ENCODE peak calls at places on chromosomes 12 and 14, in seven cellular contexts. T is tibial artery, W is aorta, G is RWPE2, S is pancreas, M is breast epithelium, N is body of pancreas. L is an unnamed sample.

GRCh38 chr12:117521327-117521726 is 159.9 kb upstream of the NOS1 start:
- DNase-seq in S (no peak), G (no peak), W (no peak), N (no peak), M (no peak), T (no peak), L (no peak)

GRCh38 chr12:93460882-93461281 is 6.4 kb upstream of the MRPL42 start:
- DNase-seq in W (no peak), M (no peak), G (no peak), T (no peak), S (no peak), N (no peak), L (no peak)

GRCh38 chr12:128266559-128267245 is at the start of gene TMEM132C:
- DNase-seq in M (no peak), S (no peak), W (no peak), G (no peak), T (no peak), N (no peak), L (no peak)

GRCh38 chr12:7128681-7129593 is at the start of gene RBP5:
- DNase-seq in G (no peak), M (no peak), W (no peak), N (peak; percentile 10), S (no peak), T (no peak), L (no peak)

GRCh38 chr12:54287316-54288157 is 7.0 kb downstream of the HNRNPA1 start:
- DNase-seq in T (no peak), S (no peak), G (no peak), W (peak; percentile 20), N (no peak), M (no peak), L (no peak)

GRCh38 chr14:21822109-21822508 is 148.5 kb upstream of the OR4E1 start:
- DNase-seq in T (no peak), G (no peak), M (no peak), S (no peak), N (no peak), W (no peak), L (no peak)

GRCh38 chr12:113875681-113876080 is 90.4 kb downstream of the RBM19 start:
- DNase-seq in G (no peak), T (no peak), S (no peak), N (no peak), W (no peak), M (no peak), L (no peak)

GRCh38 chr12:109497675-109498074 is 20.2 kb downstream of the UBE3B start:
- DNase-seq in G (peak; percentile 80), W (no peak), T (no peak), N (no peak), S (no peak), M (no peak), L (no peak)

GRCh38 chr14:63269561-63270225 is 49.0 kb downstream of the GPHB5 start:
- DNase-seq in N (no peak), M (no peak), W (no peak), S (no peak), T (no peak), G (no peak), L (no peak)

GRCh38 chr12:50924439-50925341 is 27.7 kb upstream of the HIGD1C start:
- DNase-seq in T (peak; percentile 98), S (peak; percentile 94), W (peak; percentile 92), G (no peak), N (peak; percentile 96), M (peak; percentile 90), L (peak; percentile 42)

GRCh38 chr12:51976376-51977160 is 25.1 kb downstream of the ACVR1B start:
- DNase-seq in T (no peak), M (no peak), S (no peak), N (no peak), W (no peak), G (no peak), L (no peak)

GRCh38 chr14:35341454-35342159 is 49.4 kb downstream of the PSMA6 start:
- DNase-seq in G (peak; percentile 94), S (peak; percentile 98), N (peak; percentile 100), W (peak; percentile 98), T (peak; percentile 99), M (peak; percentile 97), L (peak; percentile 56)

GRCh38 chr14:64324461-64325255 is 30.5 kb upstream of the ESR2 start:
- DNase-seq in T (no peak), N (no peak), M (no peak), S (no peak), W (no peak), G (no peak), L (no peak)

GRCh38 chr14:33555710-33556350 is 395.0 kb downstream of the EGLN3 start:
- DNase-seq in S (no peak), W (no peak), N (no peak), T (no peak), G (no peak), M (no peak), L (no peak)

GRCh38 chr14:29805415-29806123 is 122.1 kb downstream of the PRKD1 start:
- DNase-seq in W (peak; percentile 86), G (peak; percentile 38), M (no peak), N (peak; percentile 73), S (peak; percentile 68), T (peak; percentile 73), L (no peak)

GRCh38 chr14:103122578-103123127 is 608 bp upstream of the TNFAIP2 start:
- DNase-seq in S (no peak), W (no peak), T (no peak), G (no peak), N (peak; percentile 25), M (no peak), L (no peak)

GRCh38 chr14:96089401-96089800 is 50.2 kb downstream of the C14orf132 start:
- DNase-seq in T (no peak), G (peak; percentile 32), W (peak; percentile 30), S (no peak), M (no peak), N (no peak), L (no peak)

GRCh38 chr14:96092936-96093335 is 53.8 kb downstream of the C14orf132 start:
- DNase-seq in M (no peak), G (peak; percentile 9), W (peak; percentile 22), S (no peak), N (no peak), T (peak; percentile 9), L (no peak)

GRCh38 chr14:96091941-96092411 is 52.8 kb downstream of the C14orf132 start:
- DNase-seq in W (peak; percentile 80), S (no peak), G (peak; percentile 34), M (no peak), N (no peak), T (peak; percentile 11), L (no peak)

GRCh38 chr14:96090441-96091148 is 51.4 kb downstream of the C14orf132 start:
- DNase-seq in S (no peak), N (peak; percentile 66), G (peak; percentile 41), W (peak; percentile 80), M (no peak), T (peak; percentile 48), L (no peak)

GRCh38 chr14:96091149-96091693 is 52.1 kb downstream of the C14orf132 start:
- DNase-seq in G (peak; percentile 58), T (peak; percentile 19), N (no peak), M (no peak), S (no peak), W (peak; percentile 73), L (no peak)
- H3K4me1 ChIP-seq in G (peaks cover 19% of the 10 kb centered on the region), T (no peaks in the 10 kb centered on the region), N (peaks cover 6% of the 10 kb centered on the region), M (no peaks in the 10 kb centered on the region), S (no peaks in the 10 kb centered on the region), W (no peaks in the 10 kb centered on the region), L (peaks cover 10% of the 10 kb centered on the region)

DNA sequence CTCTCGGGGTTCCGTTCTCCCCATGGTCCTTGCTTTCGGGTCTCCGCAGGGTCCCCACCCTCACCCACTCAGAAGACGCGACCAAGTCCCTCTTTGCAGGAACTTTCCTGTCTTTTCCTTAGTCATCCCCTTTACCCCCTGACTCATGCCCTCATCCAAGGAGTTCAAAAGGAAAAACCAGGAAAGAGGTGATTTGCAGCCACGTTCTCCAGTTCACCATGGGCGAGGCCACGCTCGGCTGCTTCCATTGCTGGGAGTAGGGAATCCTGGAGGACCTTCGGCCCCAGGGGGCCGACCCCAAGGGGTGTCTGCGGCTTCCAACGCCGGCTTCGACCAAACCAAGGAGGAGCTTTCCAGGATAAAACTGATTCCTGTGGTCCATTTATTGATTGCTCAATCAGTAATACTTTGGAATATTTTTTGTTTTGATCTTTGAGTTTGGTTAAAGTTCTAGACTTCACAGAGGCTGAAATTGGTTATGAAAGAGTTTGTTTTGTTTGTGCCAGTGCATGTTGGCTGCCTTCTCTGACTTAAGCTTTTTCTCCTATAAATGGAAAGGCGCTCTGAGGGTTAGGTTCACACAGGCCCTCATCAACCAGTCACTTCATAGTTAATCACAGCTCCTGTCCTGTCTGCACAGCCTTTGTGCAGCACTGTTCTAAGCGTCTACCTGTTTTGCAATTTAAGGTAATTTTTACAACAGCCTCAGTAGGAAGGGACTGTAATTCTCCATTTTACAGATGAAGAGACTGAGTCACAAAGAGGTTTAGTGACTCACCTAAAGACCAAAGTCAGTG is 827 bp downstream of the ALDH2 start:
- DNase-seq in M (no peak), T (no peak), S (no peak), N (no peak), G (no peak), W (peak; percentile 79), L (no peak)
- H3K27ac ChIP-seq in M (peak overlapping the region; percentile 88), T (peak overlapping the region; percentile 86), S (peak overlapping the region; percentile 80), N (peak overlapping the region; percentile 87), G (peak overlapping the region; percentile 32), W (peak overlapping the region; percentile 34), L (peak overlapping the region; percentile 82)

GRCh38 chr12:5022465-5023061 is 21.1 kb upstream of the KCNA5 start:
- DNase-seq in M (peak; percentile 24), S (no peak), G (no peak), W (peak; percentile 81), T (no peak), N (peak; percentile 52), L (no peak)

GRCh38 chr12:5023842-5024241 is 19.8 kb upstream of the KCNA5 start:
- DNase-seq in M (no peak), N (no peak), W (no peak), S (no peak), G (no peak), T (no peak), L (no peak)

GRCh38 chr12:5027436-5027835 is 16.2 kb upstream of the KCNA5 start:
- DNase-seq in S (no peak), T (no peak), G (no peak), M (no peak), W (no peak), N (no peak), L (no peak)

GRCh38 chr12:5030066-5030465 is 13.6 kb upstream of the KCNA5 start:
- DNase-seq in N (no peak), G (no peak), S (no peak), W (no peak), M (no peak), T (no peak), L (no peak)

DNA sequence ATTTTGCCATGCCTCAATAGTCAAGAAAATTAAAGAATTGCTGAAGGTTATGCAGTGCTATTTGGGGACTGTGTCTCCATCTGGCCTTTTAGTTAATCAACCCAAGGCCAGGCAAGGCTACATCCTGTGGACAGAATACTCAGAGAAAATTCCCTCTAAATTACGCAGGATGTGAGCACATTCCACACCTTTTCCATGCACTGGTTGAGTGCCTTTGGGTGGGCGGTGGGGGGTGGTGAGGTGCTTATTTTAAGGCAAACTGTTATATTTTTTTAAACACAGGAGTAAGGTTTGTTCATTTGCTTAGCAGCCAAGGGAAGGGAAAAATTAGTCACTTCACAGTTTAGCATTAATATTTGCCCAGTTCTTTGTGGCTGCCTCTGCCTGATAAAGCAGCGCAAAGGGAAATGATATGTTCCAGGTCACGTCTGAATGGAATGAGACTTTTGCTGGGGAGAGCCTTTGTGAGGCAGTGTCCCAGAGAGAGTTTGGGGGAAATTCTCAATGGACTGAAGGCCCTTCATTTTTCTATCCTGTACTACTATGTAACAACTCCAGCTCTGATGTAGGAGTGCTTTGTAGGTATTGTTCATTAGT is 17.2 kb upstream of the KCNA5 start:
- DNase-seq in N (no peak), G (no peak), W (no peak), T (no peak), M (no peak), S (no peak), L (no peak)
- H3K4me3 ChIP-seq in N (no peak overlapping the region), G (no peak overlapping the region), W (no peak overlapping the region), T (no peak overlapping the region), M (no peak overlapping the region), S (no peak overlapping the region), L (no peak overlapping the region)

GRCh38 chr14:93675651-93676050 is 112.6 kb downstream of the PRIMA1 start:
- DNase-seq in S (no peak), W (no peak), N (no peak), M (no peak), G (no peak), T (no peak), L (no peak)
- H3K4me1 ChIP-seq in S (no peaks in the 10 kb centered on the region), W (no peaks in the 10 kb centered on the region), N (no peaks in the 10 kb centered on the region), M (no peaks in the 10 kb centered on the region), G (no peaks in the 10 kb centered on the region), T (no peaks in the 10 kb centered on the region), L (no peaks in the 10 kb centered on the region)

L was measured in esophagus squamous epithelium.